ENCODE peak calls at places on chromosomes 16 and 17, in five cellular contexts. One of them, this sample, is unnamed.

GRCh38 chr17:74815671-74816370 is 39.7 kb upstream of the NAT9 start:
- DNase-seq in cardiac muscle cell: peak; percentile 47
- DNase-seq in activated T-cell treated with anti-CD3 and anti-CD28 coated beads, Interleukin-2, amount 50 U/mL, for 48 hours: peak; percentile 24
- DNase-seq in stimulated activated CD8-positive, alpha-beta memory T cell treated with anti-CD3 and anti-CD28 coated beads, Interleukin-12 subunit alpha, Interleukin-12 subunit beta, amount 100 ng/mL, for 1 hour: no peak
- DNase-seq in EH: no peak
- DNase-seq in this sample: no peak

GRCh38 chr17:76727745-76728456 is 1.3 kb downstream of the METTL23 start:
- DNase-seq in stimulated activated CD8-positive, alpha-beta memory T cell treated with anti-CD3 and anti-CD28 coated beads, Interleukin-12 subunit alpha, Interleukin-12 subunit beta, amount 100 ng/mL, for 1 hour: no peak
- DNase-seq in cardiac muscle cell: no peak
- DNase-seq in EH: peak; percentile 33
- DNase-seq in activated T-cell treated with anti-CD3 and anti-CD28 coated beads, Interleukin-2, amount 50 U/mL, for 48 hours: peak; percentile 48
- DNase-seq in this sample: no peak

GRCh38 chr17:35716897-35717839 is 14.3 kb upstream of the RASL10B start:
- DNase-seq in stimulated activated CD8-positive, alpha-beta memory T cell treated with anti-CD3 and anti-CD28 coated beads, Interleukin-12 subunit alpha, Interleukin-12 subunit beta, amount 100 ng/mL, for 1 hour: no peak
- DNase-seq in cardiac muscle cell: no peak
- DNase-seq in EH: peak; percentile 66
- DNase-seq in activated T-cell treated with anti-CD3 and anti-CD28 coated beads, Interleukin-2, amount 50 U/mL, for 48 hours: no peak
- DNase-seq in this sample: no peak

GRCh38 chr16:82241469-82242052 is 71.5 kb upstream of the MPHOSPH6 start:
- DNase-seq in EH: no peak
- DNase-seq in cardiac muscle cell: no peak
- DNase-seq in stimulated activated CD8-positive, alpha-beta memory T cell treated with anti-CD3 and anti-CD28 coated beads, Interleukin-12 subunit alpha, Interleukin-12 subunit beta, amount 100 ng/mL, for 1 hour: no peak
- DNase-seq in activated T-cell treated with anti-CD3 and anti-CD28 coated beads, Interleukin-2, amount 50 U/mL, for 48 hours: no peak
- DNase-seq in this sample: no peak

GRCh38 chr17:17527534-17527933 is 31.3 kb upstream of the RASD1 start:
- DNase-seq in stimulated activated CD8-positive, alpha-beta memory T cell treated with anti-CD3 and anti-CD28 coated beads, Interleukin-12 subunit alpha, Interleukin-12 subunit beta, amount 100 ng/mL, for 1 hour: no peak
- DNase-seq in EH: no peak
- DNase-seq in cardiac muscle cell: no peak
- DNase-seq in activated T-cell treated with anti-CD3 and anti-CD28 coated beads, Interleukin-2, amount 50 U/mL, for 48 hours: no peak
- DNase-seq in this sample: no peak

GRCh38 chr17:58174871-58175270 is 8.1 kb downstream of the OR4D2 start:
- DNase-seq in activated T-cell treated with anti-CD3 and anti-CD28 coated beads, Interleukin-2, amount 50 U/mL, for 48 hours: no peak
- DNase-seq in cardiac muscle cell: no peak
- DNase-seq in stimulated activated CD8-positive, alpha-beta memory T cell treated with anti-CD3 and anti-CD28 coated beads, Interleukin-12 subunit alpha, Interleukin-12 subunit beta, amount 100 ng/mL, for 1 hour: no peak
- DNase-seq in EH: no peak
- DNase-seq in this sample: no peak

GRCh38 chr17:3655766-3656165 is 12.6 kb downstream of the TAX1BP3 start:
- DNase-seq in cardiac muscle cell: no peak
- DNase-seq in EH: no peak
- DNase-seq in activated T-cell treated with anti-CD3 and anti-CD28 coated beads, Interleukin-2, amount 50 U/mL, for 48 hours: no peak
- DNase-seq in stimulated activated CD8-positive, alpha-beta memory T cell treated with anti-CD3 and anti-CD28 coated beads, Interleukin-12 subunit alpha, Interleukin-12 subunit beta, amount 100 ng/mL, for 1 hour: no peak
- DNase-seq in this sample: no peak

GRCh38 chr17:347309-347708 is 5.3 kb downstream of the RPH3AL start:
- DNase-seq in cardiac muscle cell: no peak
- DNase-seq in EH: no peak
- DNase-seq in stimulated activated CD8-positive, alpha-beta memory T cell treated with anti-CD3 and anti-CD28 coated beads, Interleukin-12 subunit alpha, Interleukin-12 subunit beta, amount 100 ng/mL, for 1 hour: no peak
- DNase-seq in activated T-cell treated with anti-CD3 and anti-CD28 coated beads, Interleukin-2, amount 50 U/mL, for 48 hours: no peak
- DNase-seq in this sample: no peak